ENCODE peak calls at places on chromosomes 2 and 18, in six cellular contexts. K, M, F, H, X and D are unnamed samples.

GRCh38 chr2:58533376-58533775 is 292.3 kb upstream of the FANCL start:
- DNase-seq in K (no peak), M (no peak), F (no peak), H (no peak), X (no peak), D (no peak)

GRCh38 chr2:130162968-130163367 is 18.1 kb upstream of the CCDC74B start:
- DNase-seq in K (no peak), M (no peak), F (no peak), H (no peak), X (no peak), D (no peak)

GRCh38 chr18:35497006-35497333 is 790 bp downstream of the INO80C start:
- DNase-seq in K (no peak), M (no peak), F (no peak), H (no peak), X (no peak), D (peak)

GRCh38 chr2:47161475-47161874 is 6.4 kb upstream of the STPG4 start:
- DNase-seq in K (no peak), M (no peak), F (no peak), H (no peak), X (no peak), D (no peak)

GRCh38 chr2:236632295-236633218 is 62.9 kb downstream of the ACKR3 start:
- DNase-seq in K (no peak), M (no peak), F (no peak), H (peak), X (no peak), D (no peak)

GRCh38 chr2:75076088-75076487 is 117.6 kb downstream of the POLE4 start:
- DNase-seq in K (no peak), M (no peak), F (no peak), H (no peak), X (no peak), D (no peak)

GRCh38 chr2:172462393-172463381 is 35.3 kb downstream of the ITGA6 start:
- DNase-seq in K (no peak), M (no peak), F (no peak), H (no peak), X (no peak), D (peak)

GRCh38 chr2:45889053-45889452 is 237.6 kb downstream of the PRKCE start:
- DNase-seq in K (peak), M (no peak), F (no peak), H (peak), X (no peak), D (peak)

GRCh38 chr18:136433-136832 is 21.9 kb upstream of the USP14 start:
- DNase-seq in K (no peak), M (no peak), F (peak), H (peak), X (no peak), D (peak)

GRCh38 chr2:159755788-159756187 is 42.2 kb downstream of the CD302 start:
- DNase-seq in K (peak), M (no peak), F (no peak), H (peak), X (no peak), D (no peak)

GRCh38 chr2:70089220-70089945 is 2.1 kb downstream of the PCBP1 start:
- DNase-seq in K (no peak), M (no peak), F (peak), H (peak), X (peak), D (no peak)

GRCh38 chr18:28158083-28158581 is 18.8 kb downstream of the CDH2 start:
- DNase-seq in K (no peak), M (no peak), F (no peak), H (no peak), X (no peak), D (no peak)

GRCh38 chr2:32262105-32262504 is 2.6 kb downstream of the NLRC4 start:
- DNase-seq in K (no peak), M (no peak), F (no peak), H (no peak), X (no peak), D (no peak)

GRCh38 chr2:98445167-98445522 is 487 bp downstream of the INPP4A start:
- DNase-seq in K (no peak), M (peak), F (no peak), H (no peak), X (no peak), D (no peak)

GRCh38 chr18:48032876-48033769 is 102.7 kb upstream of the SMAD2 start:
- DNase-seq in K (peak), M (no peak), F (no peak), H (peak), X (no peak), D (no peak)

GRCh38 chr2:201572822-201573493 is 70.3 kb downstream of the TMEM237 start:
- DNase-seq in K (no peak), M (no peak), F (no peak), H (no peak), X (no peak), D (no peak)

GRCh38 chr2:128617029-128617590 is 298.4 kb upstream of the HS6ST1 start:
- DNase-seq in K (no peak), M (no peak), F (no peak), H (no peak), X (no peak), D (no peak)

GRCh38 chr18:69795785-69796184 is 151.9 kb downstream of the CD226 start:
- DNase-seq in K (no peak), M (no peak), F (no peak), H (no peak), X (no peak), D (no peak)

GRCh38 chr2:196798980-196799379 is 503 bp downstream of the GTF3C3 start:
- DNase-seq in K (no peak), M (no peak), F (no peak), H (no peak), X (no peak), D (no peak)

GRCh38 chr2:100757621-100758394 is 62.1 kb upstream of the NPAS2 start:
- DNase-seq in K (peak), M (no peak), F (no peak), H (no peak), X (no peak), D (no peak)

GRCh38 chr2:157918319-157918718 is 42.2 kb upstream of the ACVR1 start:
- DNase-seq in K (no peak), M (no peak), F (no peak), H (no peak), X (no peak), D (no peak)

GRCh38 chr2:156908825-156909224 is 348.7 kb upstream of the GALNT5 start:
- DNase-seq in K (peak), M (no peak), F (no peak), H (no peak), X (no peak), D (no peak)

GRCh38 chr2:23482607-23483006 is 97.6 kb downstream of the KLHL29 start:
- DNase-seq in K (no peak), M (no peak), F (no peak), H (no peak), X (no peak), D (no peak)

GRCh38 chr2:25787020-25787419 is 91.3 kb downstream of the ASXL2 start:
- DNase-seq in K (no peak), M (no peak), F (no peak), H (no peak), X (no peak), D (no peak)

GRCh38 chr2:215022418-215022817 is 116.0 kb downstream of the ABCA12 start:
- DNase-seq in K (peak), M (no peak), F (no peak), H (no peak), X (no peak), D (no peak)

GRCh38 chr2:42959148-42959992 is 167.0 kb upstream of the HAAO start:
- DNase-seq in K (no peak), M (no peak), F (no peak), H (peak), X (no peak), D (no peak)

GRCh38 chr2:96301897-96302296 is 3.4 kb downstream of the SNRNP200 start:
- DNase-seq in K (no peak), M (no peak), F (no peak), H (no peak), X (no peak), D (no peak)

GRCh38 chr2:10316336-10316735 is 13.6 kb downstream of the HPCAL1 start:
- DNase-seq in K (no peak), M (no peak), F (no peak), H (no peak), X (no peak), D (no peak)

GRCh38 chr2:191959209-191959608 is 112.3 kb upstream of the CAVIN2 start:
- DNase-seq in K (no peak), M (no peak), F (no peak), H (no peak), X (no peak), D (no peak)

GRCh38 chr2:42753188-42753813 is 10.6 kb downstream of the OXER1 start:
- DNase-seq in K (no peak), M (no peak), F (no peak), H (peak), X (no peak), D (no peak)

GRCh38 chr18:48430162-48430561 is 21.0 kb upstream of the ZBTB7C start:
- DNase-seq in K (no peak), M (no peak), F (no peak), H (no peak), X (no peak), D (no peak)

GRCh38 chr2:231612199-231613053 is 19.8 kb downstream of the TEX44 start:
- DNase-seq in K (peak), M (peak), F (peak), H (peak), X (peak), D (peak)

GRCh38 chr2:5782103-5782502 is 89.9 kb downstream of the SOX11 start:
- DNase-seq in K (no peak), M (no peak), F (no peak), H (no peak), X (no peak), D (no peak)

GRCh38 chr2:85804583-85804982 is 50.8 kb downstream of the ATOH8 start:
- DNase-seq in K (peak), M (no peak), F (peak), H (no peak), X (no peak), D (peak)

GRCh38 chr2:213834331-213834730 is 550.1 kb downstream of the SPAG16 start:
- DNase-seq in K (no peak), M (no peak), F (no peak), H (no peak), X (no peak), D (no peak)

GRCh38 chr2:205130111-205130829 is 552.0 kb upstream of the NRP2 start:
- DNase-seq in K (no peak), M (no peak), F (no peak), H (no peak), X (no peak), D (no peak)

GRCh38 chr18:80023173-80023572 is 11.1 kb upstream of the RBFA start:
- DNase-seq in K (no peak), M (no peak), F (no peak), H (peak), X (no peak), D (no peak)

GRCh38 chr2:37230581-37230980 is 815 bp downstream of the CEBPZ start:
- DNase-seq in K (peak), M (no peak), F (no peak), H (peak), X (peak), D (peak)